ENCODE peak calls at places on chromosomes 6 and 20, in eight cellular contexts. D is SK-N-SH, Y is HepG2, E is Panc1, R is GM23338, C is HCT116, G is K562, V is GM12878. S is an unnamed sample.

GRCh38 chr6:112511441-112511840 is 164.3 kb downstream of the RFPL4B start:
- DNase-seq in D (no peak), Y (no peak), E (no peak), R (no peak), C (peak; percentile 41), G (no peak), V (no peak), S (no peak)

GRCh38 chr6:146944077-146944476 is 260.1 kb upstream of the STXBP5 start:
- DNase-seq in D (no peak), Y (no peak), E (no peak), R (no peak), C (no peak), G (no peak), V (no peak), S (no peak)

GRCh38 chr6:158457616-158458278 is 102.1 kb upstream of the TMEM181 start:
- DNase-seq in D (no peak), Y (no peak), E (no peak), R (no peak), C (no peak), G (no peak), V (no peak), S (no peak)

GRCh38 chr20:44219791-44220190 is 9.2 kb upstream of the OSER1 start:
- DNase-seq in D (no peak), Y (no peak), E (no peak), R (peak; percentile 34), C (no peak), G (no peak), V (no peak), S (no peak)

GRCh38 chr6:137731960-137732616 is 135.0 kb upstream of the TNFAIP3 start:
- DNase-seq in D (no peak), Y (peak; percentile 99), E (no peak), R (no peak), C (no peak), G (no peak), V (no peak), S (peak; percentile 85)

GRCh38 chr6:47414517-47415167 is 62.9 kb upstream of the CD2AP start:
- DNase-seq in D (no peak), Y (peak; percentile 33), E (peak; percentile 18), R (peak; percentile 15), C (no peak), G (no peak), V (peak; percentile 47), S (no peak)

GRCh38 chr6:145749632-145750031 is 14.3 kb upstream of the EPM2A start:
- DNase-seq in D (no peak), Y (peak; percentile 44), E (no peak), R (no peak), C (no peak), G (peak; percentile 18), V (no peak), S (no peak)

GRCh38 chr20:3166338-3166912 is 6.8 kb upstream of the FASTKD5 start:
- DNase-seq in D (peak; percentile 26), Y (no peak), E (no peak), R (no peak), C (no peak), G (no peak), V (no peak), S (no peak)

GRCh38 chr6:1641391-1641790 is 31.7 kb downstream of the FOXC1 start:
- DNase-seq in D (no peak), Y (no peak), E (no peak), R (no peak), C (peak; percentile 61), G (peak; percentile 37), V (no peak), S (no peak)

DNA sequence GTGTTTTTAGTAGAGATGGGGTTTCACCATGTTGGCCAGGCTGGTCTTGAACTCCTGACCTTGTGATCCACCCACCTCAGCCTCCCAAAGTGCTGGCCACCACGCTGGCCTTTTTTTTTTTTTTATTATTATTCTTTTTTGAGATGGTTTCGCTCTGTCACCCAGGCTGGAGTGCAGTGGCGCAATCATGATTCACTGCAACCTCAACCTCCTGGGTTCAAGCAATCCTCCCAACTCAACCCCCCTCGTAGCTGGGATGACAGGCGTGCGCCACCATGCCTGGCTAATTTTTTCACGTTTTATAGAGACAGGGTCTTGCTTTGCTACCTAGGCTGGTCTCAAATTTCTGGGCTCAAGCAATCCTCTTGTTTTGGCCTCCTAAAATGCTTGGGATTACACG is 9.2 kb downstream of the TPD52L2 start:
- DNase-seq in D (no peak), Y (no peak), E (no peak), R (no peak), C (no peak), G (no peak), V (no peak), S (no peak)
- TF ChIP-seq REST in D (no peak), Y (no peak), E (no peak), R (no peak), C (no peak), G (no peak), V (no peak), S (no peak)

DNA sequence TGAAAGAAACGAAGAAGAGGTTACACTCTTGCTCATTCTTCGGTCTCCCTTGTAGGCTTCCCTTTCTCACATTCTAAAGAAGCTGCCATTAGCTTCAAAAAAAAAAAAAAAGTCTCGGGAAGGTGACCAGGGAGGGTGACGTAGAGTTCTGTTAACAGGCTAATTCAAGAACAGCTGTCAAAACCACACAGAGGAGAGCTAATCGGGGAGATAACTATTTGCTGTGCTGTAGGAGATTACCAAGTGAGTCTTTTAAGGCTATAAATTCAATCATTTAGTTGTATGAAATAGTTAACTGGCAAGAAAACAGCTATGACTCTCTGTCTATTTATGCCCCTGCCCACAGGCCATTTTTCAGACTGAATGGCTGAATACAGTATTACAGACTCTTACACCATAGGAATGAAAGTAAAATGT is 256.8 kb downstream of the SYNE1 start:
- DNase-seq in D (peak; percentile 16), Y (peak; percentile 9), E (no peak), R (no peak), C (no peak), G (no peak), V (no peak), S (no peak)
- TF ChIP-seq POLR2AphosphoS5 in D (no peak), Y (no peak), E (no peak), R (no peak), C (no peak), G (no peak), V (no peak), S (no peak)

DNA sequence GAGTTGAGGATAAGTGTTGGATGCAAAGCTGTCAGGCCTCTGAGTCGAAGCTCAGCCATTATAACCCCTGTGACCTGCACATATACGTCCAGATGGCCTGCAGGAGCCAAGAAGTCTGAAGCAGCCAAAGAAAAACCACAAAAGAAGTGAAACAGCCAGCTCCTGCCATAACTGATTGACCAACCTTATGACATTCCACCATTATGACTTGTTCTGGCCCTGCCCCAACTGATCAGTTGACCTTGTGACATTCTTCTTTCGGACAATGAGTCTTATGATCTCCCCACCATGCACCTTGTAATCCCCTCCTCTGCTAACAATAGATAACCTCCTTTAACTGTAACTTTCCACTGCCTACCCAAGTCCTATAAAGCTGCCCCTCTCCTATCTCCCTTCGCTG is 133.7 kb upstream of the AGPAT4 start:
- DNase-seq in D (no peak), Y (peak; percentile 36), E (no peak), R (no peak), C (no peak), G (peak; percentile 31), V (peak; percentile 23), S (no peak)
- TF ChIP-seq REST in D (peak; percentile 32), Y (no peak), E (no peak), R (no peak), C (no peak), G (no peak), V (no peak), S (no peak)

DNA sequence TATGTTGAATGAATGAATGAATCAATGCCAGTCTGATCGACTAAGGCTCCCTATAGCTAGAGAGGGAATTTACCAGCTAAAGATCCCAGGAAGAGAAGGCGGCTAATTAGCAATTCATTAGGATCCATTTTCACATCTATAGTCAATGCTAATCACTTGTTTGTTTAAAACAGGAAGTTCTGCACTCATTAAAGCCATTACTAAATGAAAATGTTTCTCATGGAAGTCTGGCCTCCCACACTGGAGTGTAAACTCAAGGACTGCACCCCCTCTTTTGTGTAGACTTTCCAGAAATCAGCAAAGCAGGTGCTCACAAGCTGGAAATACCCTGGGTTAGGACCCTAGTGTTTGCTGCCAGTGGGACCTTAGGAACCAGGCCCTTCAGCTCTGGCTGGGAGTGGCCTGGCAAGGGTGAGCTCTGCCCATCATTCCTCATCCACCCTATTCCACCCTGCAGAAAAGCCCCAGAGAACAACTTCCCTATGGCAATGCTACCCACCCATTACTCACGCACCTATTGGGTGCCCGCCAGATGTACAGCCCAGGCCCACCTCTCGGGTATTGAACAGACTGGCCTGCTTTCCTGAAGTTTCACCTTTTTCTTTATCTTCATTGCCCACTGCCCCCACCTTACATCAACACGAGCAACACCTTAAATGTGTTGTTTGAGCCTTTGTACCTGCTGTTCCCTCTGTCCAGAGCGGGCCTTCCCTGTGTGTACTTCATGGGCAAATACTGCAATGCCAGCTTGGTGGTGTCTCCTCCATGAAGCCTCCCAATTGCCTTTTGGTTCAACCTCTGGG is 60.8 kb downstream of the TTI1 start:
- DNase-seq in D (no peak), Y (no peak), E (no peak), R (peak; percentile 34), C (no peak), G (no peak), V (no peak), S (no peak)
- TF ChIP-seq POLR2AphosphoS5 in D (no peak), Y (no peak), E (no peak), R (peak; percentile 20), C (no peak), G (no peak), V (no peak), S (no peak)

S was measured in HL-60.